ENCODE peak calls at places on chromosomes 13 and 19, in five cellular contexts. N is fibroblast of pulmonary artery, O is body of pancreas, Q is GM12865, V is left ventricle myocardium inferior. X is an unnamed sample.

GRCh38 chr19:8361921-8362793 is 1.8 kb upstream of the ANGPTL4 start:
- DNase-seq in N (peak; percentile 99), O (peak; percentile 98), Q (no peak), V (peak; percentile 93), X (peak; percentile 98)

GRCh38 chr19:18388328-18389094 is 2.6 kb downstream of the GDF15 start:
- DNase-seq in N (peak; percentile 62), O (peak; percentile 74), Q (peak; percentile 96), V (peak; percentile 83), X (no peak)

GRCh38 chr13:81540777-81541176 is 1199.9 kb upstream of the SPRY2 start:
- DNase-seq in N (no peak), O (no peak), Q (no peak), V (no peak), X (no peak)

GRCh38 chr19:39474139-39474620 is 6.5 kb upstream of the TIMM50 start:
- DNase-seq in N (peak; percentile 46), O (peak; percentile 60), Q (peak; percentile 59), V (peak; percentile 58), X (peak; percentile 18)

GRCh38 chr13:40094056-40094455 is 438.6 kb downstream of the COG6 start:
- DNase-seq in N (no peak), O (no peak), Q (no peak), V (no peak), X (no peak)

GRCh38 chr19:57055956-57056355 is 63.8 kb upstream of the USP29 start:
- DNase-seq in N (no peak), O (no peak), Q (no peak), V (no peak), X (no peak)

GRCh38 chr19:1109697-1110671 is 6.2 kb downstream of the GPX4 start:
- DNase-seq in N (no peak), O (no peak), Q (no peak), V (no peak), X (no peak)

GRCh38 chr13:58630794-58631193 is 999.2 kb downstream of the PCDH17 start:
- DNase-seq in N (no peak), O (no peak), Q (no peak), V (no peak), X (no peak)

GRCh38 chr19:16470911-16471811 is 609 bp downstream of the EPS15L1 start:
- DNase-seq in N (peak; percentile 49), O (peak; percentile 27), Q (peak; percentile 63), V (no peak), X (no peak)

GRCh38 chr19:10651821-10652220 is 2.3 kb upstream of the ILF3 start:
- DNase-seq in N (no peak), O (no peak), Q (no peak), V (no peak), X (no peak)

DNA sequence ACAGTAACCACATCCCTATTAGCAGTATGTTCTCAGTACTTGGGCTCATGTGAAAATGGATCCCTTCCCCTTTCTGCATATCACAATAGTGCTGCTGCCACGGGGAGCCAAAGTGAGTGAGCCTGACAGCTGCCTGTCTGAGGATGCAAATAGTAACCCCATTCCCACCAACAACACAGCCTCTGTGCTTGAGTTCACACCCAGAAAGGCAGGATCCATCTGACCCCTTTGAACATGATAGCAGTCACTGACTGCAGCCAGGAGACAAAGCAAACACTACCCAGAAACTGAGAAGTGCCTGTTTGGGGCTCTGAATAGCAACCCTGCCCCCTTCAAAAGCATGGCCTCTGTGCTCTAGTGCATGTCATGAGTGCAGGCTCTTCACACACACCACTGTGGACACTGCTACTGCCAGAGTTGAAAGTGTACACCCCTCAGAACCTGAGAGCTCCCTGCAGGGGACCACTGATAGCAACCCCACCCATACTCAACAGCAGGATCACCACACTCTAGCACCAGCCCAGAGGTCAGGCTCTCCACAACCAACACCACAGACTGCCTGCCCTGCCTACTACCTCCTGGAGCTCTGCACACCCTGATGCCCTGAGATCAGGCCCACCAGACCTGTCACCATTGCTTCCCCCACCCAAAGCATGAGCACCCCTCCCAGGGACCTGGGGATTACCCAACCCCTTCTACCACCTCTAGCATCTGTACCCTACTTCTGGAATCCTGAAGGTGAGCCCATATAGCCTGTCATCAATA is 1563.5 kb upstream of the PRR20A start:
- DNase-seq in N (no peak), O (no peak), Q (no peak), V (no peak), X (no peak)
- H3K4me3 ChIP-seq in N (no peak overlapping the region), O (no peak overlapping the region), Q (no peak overlapping the region), V (no peak overlapping the region), X (no peak overlapping the region)

GRCh38 chr13:98332691-98333090 is 155.6 kb upstream of the RNF113B start:
- DNase-seq in N (no peak), O (no peak), Q (no peak), V (no peak), X (no peak)
- H3K4me3 ChIP-seq in N (no peak overlapping the region), O (no peak overlapping the region), Q (no peak overlapping the region), V (no peak overlapping the region), X (no peak overlapping the region)

DNA sequence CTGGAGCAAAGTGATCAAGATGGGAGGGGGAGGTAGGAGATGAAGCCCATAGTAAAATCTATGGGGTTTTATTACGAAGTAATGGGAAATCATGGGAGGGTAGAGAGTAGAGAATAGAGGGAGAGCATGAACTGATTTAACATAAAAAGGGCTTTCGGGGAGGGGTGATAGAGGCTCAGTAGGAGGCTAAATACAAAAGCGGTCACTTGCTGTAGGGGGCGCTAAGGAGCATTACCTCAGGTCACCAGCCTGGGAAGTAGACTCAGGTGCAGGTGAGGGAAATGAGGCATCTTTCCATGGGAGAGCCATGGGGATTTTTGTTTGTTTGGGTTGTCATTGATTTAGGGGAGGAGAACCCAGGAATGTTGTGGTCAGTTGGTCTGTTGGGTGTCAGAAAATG is 14.1 kb downstream of the KRTDAP start:
- DNase-seq in N (no peak), O (no peak), Q (peak; percentile 26), V (no peak), X (no peak)
- H3K4me3 ChIP-seq in N (no peak overlapping the region), O (no peak overlapping the region), Q (no peak overlapping the region), V (no peak overlapping the region), X (no peak overlapping the region)

GRCh38 chr19:35330475-35330874 is 1.5 kb downstream of the CD22 start:
- DNase-seq in N (no peak), O (no peak), Q (peak; percentile 94), V (no peak), X (no peak)

GRCh38 chr19:35331551-35332214 is 2.7 kb downstream of the CD22 start:
- DNase-seq in N (no peak), O (no peak), Q (no peak), V (no peak), X (no peak)

GRCh38 chr19:35334064-35334753 is 5.2 kb downstream of the CD22 start:
- DNase-seq in N (no peak), O (no peak), Q (peak; percentile 58), V (no peak), X (no peak)

GRCh38 chr19:35329323-35329722 is 336 bp downstream of the CD22 start:
- DNase-seq in N (no peak), O (no peak), Q (no peak), V (no peak), X (no peak)

GRCh38 chr19:35332817-35333216 is 3.8 kb downstream of the CD22 start:
- DNase-seq in N (no peak), O (no peak), Q (peak; percentile 82), V (no peak), X (no peak)
- H3K4me3 ChIP-seq in N (no peak overlapping the region), O (no peak overlapping the region), Q (peak overlapping the region; percentile 69), V (no peak overlapping the region), X (no peak overlapping the region)

GRCh38 chr13:92640936-92641335 is 585.7 kb upstream of the GPC6 start:
- DNase-seq in N (no peak), O (no peak), Q (no peak), V (no peak), X (no peak)
- H3K4me3 ChIP-seq in N (no peak overlapping the region), O (no peak overlapping the region), Q (no peak overlapping the region), V (no peak overlapping the region), X (no peak overlapping the region)

GRCh38 chr19:44750713-44751112 is 2.2 kb downstream of the BCL3 start:
- DNase-seq in N (no peak), O (no peak), Q (no peak), V (no peak), X (no peak)
- H3K4me3 ChIP-seq in N (peak overlapping the region; percentile 93), O (no peak overlapping the region), Q (peak overlapping the region; percentile 79), V (peak overlapping the region; percentile 73), X (no peak overlapping the region)

DNA sequence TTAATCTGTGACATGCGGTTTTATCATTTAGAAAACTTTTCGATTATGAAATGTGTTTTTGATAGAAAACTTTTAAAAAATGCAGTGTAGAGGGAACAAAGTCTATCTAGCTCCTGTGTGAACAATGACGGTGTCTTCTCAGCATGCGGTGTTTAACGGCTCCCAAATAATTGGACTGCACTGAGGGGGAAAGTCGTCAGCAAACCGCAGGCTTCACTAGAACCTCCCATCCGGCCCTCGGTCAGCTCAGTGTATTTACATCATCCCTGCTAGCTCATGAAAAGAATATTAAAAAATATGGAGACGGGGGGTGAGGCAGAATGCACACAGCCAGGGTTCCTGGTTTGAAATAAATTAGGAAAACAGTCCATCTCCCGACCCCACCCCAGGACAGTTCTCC is 674 bp upstream of the ADPRHL1 start:
- DNase-seq in N (peak; percentile 68), O (no peak), Q (no peak), V (no peak), X (no peak)
- H3K4me3 ChIP-seq in N (no peak overlapping the region), O (no peak overlapping the region), Q (no peak overlapping the region), V (peak overlapping the region; percentile 71), X (no peak overlapping the region)

X was measured in brain microvascular endothelial cell.